ENCODE peak calls at places on chromosomes 11 and 22, in eight cellular contexts. X, P, J, I, A, W, R and D are unnamed samples.

GRCh38 chr11:107819361-107820014 is 39.1 kb downstream of the SLC35F2 start:
- DNase-seq in X (no peak), P (no peak), J (peak), I (no peak), A (no peak), W (no peak), R (no peak), D (no peak)

GRCh38 chr22:37063436-37064420 is 12.2 kb downstream of the KCTD17 start:
- DNase-seq in X (no peak), P (peak), J (no peak), I (peak), A (peak), W (no peak), R (peak), D (no peak)

GRCh38 chr11:35066783-35067476 is 72.0 kb upstream of the CD44 start:
- DNase-seq in X (no peak), P (no peak), J (no peak), I (no peak), A (no peak), W (peak), R (no peak), D (no peak)

GRCh38 chr11:121451982-121452608 is at the start of gene SORL1:
- DNase-seq in X (peak), P (peak), J (peak), I (peak), A (peak), W (peak), R (peak), D (peak)

GRCh38 chr11:88280673-88281316 is 56.7 kb downstream of the CTSC start:
- DNase-seq in X (no peak), P (no peak), J (no peak), I (no peak), A (no peak), W (no peak), R (no peak), D (no peak)

GRCh38 chr22:29218758-29219408 is 13.2 kb downstream of the EMID1 start:
- DNase-seq in X (no peak), P (no peak), J (no peak), I (no peak), A (no peak), W (no peak), R (no peak), D (no peak)

GRCh38 chr11:72641900-72642814 is 32.1 kb downstream of the PDE2A start:
- DNase-seq in X (no peak), P (peak), J (peak), I (no peak), A (peak), W (peak), R (no peak), D (peak)

GRCh38 chr22:20128619-20128901 is 3.0 kb upstream of the ZDHHC8 start:
- DNase-seq in X (no peak), P (no peak), J (no peak), I (no peak), A (no peak), W (no peak), R (no peak), D (no peak)

GRCh38 chr22:47017245-47017644 is 254.8 kb downstream of the TBC1D22A start:
- DNase-seq in X (no peak), P (no peak), J (no peak), I (no peak), A (no peak), W (no peak), R (no peak), D (no peak)

GRCh38 chr22:43375951-43376455 is 32.8 kb upstream of the SCUBE1 start:
- DNase-seq in X (no peak), P (no peak), J (peak), I (no peak), A (no peak), W (no peak), R (no peak), D (no peak)

GRCh38 chr22:39735776-39736175 is 157.8 kb downstream of the ENTHD1 start:
- DNase-seq in X (peak), P (no peak), J (no peak), I (no peak), A (no peak), W (no peak), R (no peak), D (no peak)

GRCh38 chr22:17700778-17701177 is 62.2 kb downstream of the BCL2L13 start:
- DNase-seq in X (no peak), P (no peak), J (no peak), I (no peak), A (no peak), W (no peak), R (no peak), D (peak)

GRCh38 chr11:17396598-17397310 is 8.3 kb upstream of the KCNJ11 start:
- DNase-seq in X (no peak), P (no peak), J (no peak), I (no peak), A (no peak), W (no peak), R (no peak), D (no peak)

GRCh38 chr11:130308059-130308458 is 6.7 kb downstream of the ZBTB44 start:
- DNase-seq in X (no peak), P (no peak), J (no peak), I (no peak), A (no peak), W (no peak), R (no peak), D (no peak)

GRCh38 chr11:118009821-118010737 is 23.9 kb downstream of the IL10RA start:
- DNase-seq in X (no peak), P (no peak), J (no peak), I (no peak), A (no peak), W (no peak), R (no peak), D (no peak)